ENCODE peak calls at places on chromosomes 5 and 9, in five cellular contexts. R is WTC11; A is CD4-positive, alpha-beta T cell; M is uterus; I is upper lobe of left lung. O is an unnamed sample.

GRCh38 chr5:74934949-74935751 is 69.0 kb upstream of the FAM169A start:
- DNase-seq in I (no peak), A (no peak), M (no peak), R (no peak), O (no peak)

GRCh38 chr9:38026021-38026809 is 42.8 kb downstream of the SHB start:
- DNase-seq in A (no peak), M (peak), R (no peak), I (no peak), O (no peak)

GRCh38 chr5:346229-346935 is 24.9 kb downstream of the AHRR start:
- DNase-seq in I (no peak), M (no peak), R (no peak), A (no peak), O (no peak)

GRCh38 chr5:163914911-163915310 is 409.5 kb downstream of the MAT2B start:
- DNase-seq in R (no peak), M (no peak), I (no peak), A (no peak), O (no peak)

GRCh38 chr9:95486318-95486717 is 30.5 kb downstream of the PTCH1 start:
- DNase-seq in R (no peak), A (no peak), M (no peak), I (no peak), O (no peak)

GRCh38 chr5:147892696-147893296 is 13.5 kb downstream of the C5orf46 start:
- DNase-seq in A (no peak), M (no peak), I (no peak), R (no peak), O (no peak)

GRCh38 chr5:16585028-16585667 is 31.6 kb downstream of the RETREG1 start:
- DNase-seq in A (no peak), M (no peak), I (no peak), R (no peak), O (no peak)

GRCh38 chr9:95880011-95880690 is 4.7 kb downstream of the ERCC6L2 start:
- DNase-seq in A (no peak), R (no peak), M (no peak), I (no peak), O (no peak)

GRCh38 chr5:54329731-54330709 is 19.6 kb upstream of the ARL15 start:
- DNase-seq in R (no peak), M (no peak), I (no peak), A (no peak), O (no peak)

GRCh38 chr9:21251162-21251561 is 11.4 kb upstream of the IFNA14 start:
- DNase-seq in R (no peak), M (no peak), I (no peak), A (no peak), O (no peak)

GRCh38 chr9:98714833-98715232 is 6.1 kb upstream of the GABBR2 start:
- DNase-seq in A (no peak), R (no peak), M (no peak), I (no peak), O (no peak)

GRCh38 chr5:88681402-88681801 is 201.6 kb downstream of the MEF2C start:
- DNase-seq in M (no peak), A (no peak), I (no peak), R (no peak), O (no peak)

GRCh38 chr5:65144136-65144871 is 337.4 kb downstream of the ADAMTS6 start:
- DNase-seq in A (no peak), R (no peak), M (no peak), I (peak), O (no peak)

GRCh38 chr5:161064800-161065199 is 212.8 kb upstream of the ATP10B start:
- DNase-seq in R (no peak), M (no peak), I (no peak), A (no peak), O (no peak)

GRCh38 chr9:38277601-38278200 is 114.8 kb upstream of the ALDH1B1 start:
- DNase-seq in I (no peak), M (no peak), R (no peak), A (no peak), O (no peak)

GRCh38 chr5:69029292-69029691 is 64.5 kb upstream of the SLC30A5 start:
- DNase-seq in R (no peak), I (no peak), M (no peak), A (no peak), O (no peak)

GRCh38 chr9:75071530-75072122 is 16.3 kb downstream of the NMRK1 start:
- DNase-seq in M (no peak), R (no peak), I (no peak), A (peak), O (no peak)

GRCh38 chr5:124746916-124747769 is 704 bp upstream of the ZNF608 start:
- DNase-seq in R (peak), M (peak), A (no peak), I (no peak), O (no peak)

GRCh38 chr9:69605406-69605805 is 66.8 kb downstream of the APBA1 start:
- DNase-seq in R (no peak), M (no peak), I (no peak), A (no peak), O (no peak)

GRCh38 chr9:109101202-109101595 is 18.5 kb downstream of the TMEM245 start:
- DNase-seq in M (no peak), A (no peak), R (no peak), I (no peak), O (no peak)

GRCh38 chr9:109098960-109099308 is 20.8 kb downstream of the TMEM245 start:
- DNase-seq in R (no peak), A (no peak), M (no peak), I (no peak), O (no peak)

GRCh38 chr9:109097156-109097555 is 22.6 kb downstream of the TMEM245 start:
- DNase-seq in R (no peak), I (no peak), A (no peak), M (no peak), O (no peak)

GRCh38 chr9:109100543-109101201 is 19.1 kb downstream of the TMEM245 start:
- DNase-seq in R (no peak), M (no peak), A (no peak), I (no peak), O (no peak)

DNA sequence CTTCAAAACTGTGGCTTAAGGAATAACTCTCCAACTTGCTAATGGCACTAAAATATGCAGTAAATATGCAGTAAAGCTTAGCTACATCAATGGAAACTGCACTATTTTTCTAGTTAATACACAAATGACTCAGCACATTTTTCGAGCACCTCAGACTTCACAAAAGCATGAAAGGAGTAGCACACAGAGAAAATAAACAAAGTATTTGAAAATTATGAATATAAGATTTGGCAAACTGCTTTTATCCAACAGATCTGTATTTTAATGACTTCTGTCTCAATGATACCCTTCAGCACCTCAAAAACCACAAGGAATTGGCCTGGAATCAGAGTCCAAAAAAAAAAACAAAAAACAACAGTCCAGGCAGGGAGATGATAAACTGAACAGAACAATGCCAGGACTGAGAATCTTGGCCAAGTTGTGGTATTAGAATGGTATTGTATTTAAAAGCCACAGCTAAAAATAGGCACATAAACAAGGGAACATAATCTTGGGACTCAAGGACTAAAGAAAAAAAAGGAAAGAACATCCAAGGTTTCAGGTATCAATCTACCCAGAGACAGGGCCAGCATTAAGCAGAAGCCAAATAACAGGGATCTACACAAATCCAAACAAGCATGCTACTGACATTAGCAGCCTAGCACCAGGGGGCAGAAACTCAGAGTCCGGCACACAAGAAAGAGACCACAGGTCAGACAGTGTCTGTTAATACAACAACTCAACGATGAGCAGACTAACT is 21.4 kb downstream of the TMEM245 start:
- DNase-seq in I (no peak), A (no peak), M (no peak), R (no peak), O (no peak)
- TF ChIP-seq CTCF in I (no peak), A (no peak), M (peak), R (no peak), O (no peak)

GRCh38 chr5:81842795-81843377 is 92.0 kb upstream of the SSBP2 start:
- DNase-seq in A (no peak), M (no peak), R (no peak), I (no peak), O (no peak)

GRCh38 chr5:81834021-81834660 is 83.2 kb upstream of the SSBP2 start:
- DNase-seq in I (no peak), R (no peak), M (no peak), A (no peak), O (no peak)

GRCh38 chr5:81835813-81836458 is 85.0 kb upstream of the SSBP2 start:
- DNase-seq in R (no peak), A (no peak), I (no peak), M (no peak), O (no peak)

GRCh38 chr5:81837667-81838306 is 86.9 kb upstream of the SSBP2 start:
- DNase-seq in A (no peak), I (no peak), M (no peak), R (no peak), O (no peak)

DNA sequence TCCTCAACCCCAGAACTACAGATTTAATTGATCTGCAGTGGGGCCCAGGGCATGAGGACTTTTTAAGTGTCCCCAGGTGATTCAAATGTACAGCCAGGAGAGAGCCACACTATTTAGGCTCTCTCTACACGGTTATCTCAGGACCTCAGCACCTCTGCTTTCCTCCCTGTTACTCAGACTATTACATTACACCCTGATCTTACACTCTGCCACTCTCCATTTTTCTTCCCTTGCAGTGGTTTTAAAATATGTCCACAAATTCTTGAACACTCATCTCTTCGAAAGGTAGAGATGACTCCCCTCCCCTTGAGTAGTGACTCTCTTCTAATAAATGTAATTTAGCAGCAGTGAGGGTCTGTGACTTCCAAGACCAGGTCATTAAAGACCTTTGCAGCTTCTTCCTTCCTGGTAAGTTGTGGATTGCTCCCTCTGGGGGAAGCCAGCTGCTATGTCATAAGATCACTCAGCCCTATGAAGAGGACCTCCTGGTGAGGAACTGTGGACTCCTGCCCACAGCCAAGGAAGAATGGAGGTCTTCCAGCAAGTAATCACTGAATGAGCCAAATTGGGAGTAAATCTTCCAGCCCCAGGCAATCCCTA is 87.5 kb upstream of the SSBP2 start:
- DNase-seq in A (no peak), I (no peak), R (no peak), M (no peak), O (no peak)
- TF ChIP-seq CTCF in A (peak), I (peak), R (peak), M (peak), O (peak)

DNA sequence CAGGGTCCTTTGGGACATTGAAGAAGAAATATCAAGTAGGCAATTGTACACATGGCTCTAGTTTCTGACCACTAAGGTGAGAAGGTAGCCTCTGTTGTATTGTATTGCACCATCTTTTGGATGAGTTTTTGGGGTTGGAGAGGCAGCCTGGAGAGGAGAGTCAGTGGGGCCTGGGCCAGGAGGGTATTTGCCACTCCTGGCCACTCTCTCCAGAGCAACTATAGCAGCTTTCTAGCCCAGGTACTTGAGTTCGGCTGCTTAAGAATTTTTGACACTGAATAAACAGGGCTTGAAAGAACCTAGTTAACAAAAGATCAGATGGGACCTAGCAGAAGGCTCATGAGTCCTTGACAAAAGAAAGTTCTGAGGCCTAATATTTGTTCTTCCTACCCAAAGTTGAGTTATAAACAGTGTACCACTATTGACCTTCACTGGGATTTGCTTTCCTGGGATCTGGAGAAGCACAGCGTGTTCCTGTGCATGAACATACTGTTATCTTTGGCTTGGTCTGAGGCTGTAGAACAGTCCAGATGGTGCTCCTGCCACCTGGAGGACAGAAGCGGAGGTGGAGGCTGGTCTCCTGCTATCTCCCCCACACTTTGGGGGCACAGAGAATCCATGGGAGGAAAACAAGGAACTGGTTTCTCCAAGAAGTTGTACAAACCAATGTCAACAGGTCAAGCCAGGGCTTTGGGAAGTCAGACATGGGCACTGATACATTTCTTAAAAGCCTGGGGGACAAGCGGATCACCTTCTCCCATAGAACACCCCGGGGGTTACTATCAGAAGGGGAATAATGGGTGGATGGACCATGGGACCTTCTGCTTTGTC is 110.4 kb upstream of the LIFR start:
- DNase-seq in I (no peak), A (no peak), R (peak), M (no peak), O (no peak)
- TF ChIP-seq CTCF in I (peak), A (no peak), R (no peak), M (peak), O (no peak)

GRCh38 chr5:151547364-151547763 is 43.8 kb downstream of the FAT2 start:
- DNase-seq in M (no peak), A (no peak), R (no peak), I (no peak), O (no peak)
- TF ChIP-seq CTCF in M (no peak), A (no peak), R (no peak), I (no peak), O (no peak)

GRCh38 chr9:15304620-15305019 is 2.4 kb downstream of the TTC39B start:
- DNase-seq in A (no peak), R (no peak), I (no peak), M (no peak), O (peak)

GRCh38 chr9:15308511-15308910 is 1.5 kb upstream of the TTC39B start:
- DNase-seq in A (no peak), R (no peak), I (no peak), M (no peak), O (no peak)

GRCh38 chr9:15306757-15307522 is at the start of gene TTC39B:
- DNase-seq in M (peak), R (peak), A (peak), I (peak), O (peak)

GRCh38 chr9:15306068-15306756 is 804 bp downstream of the TTC39B start:
- DNase-seq in I (peak), R (peak), M (peak), A (peak), O (peak)

DNA sequence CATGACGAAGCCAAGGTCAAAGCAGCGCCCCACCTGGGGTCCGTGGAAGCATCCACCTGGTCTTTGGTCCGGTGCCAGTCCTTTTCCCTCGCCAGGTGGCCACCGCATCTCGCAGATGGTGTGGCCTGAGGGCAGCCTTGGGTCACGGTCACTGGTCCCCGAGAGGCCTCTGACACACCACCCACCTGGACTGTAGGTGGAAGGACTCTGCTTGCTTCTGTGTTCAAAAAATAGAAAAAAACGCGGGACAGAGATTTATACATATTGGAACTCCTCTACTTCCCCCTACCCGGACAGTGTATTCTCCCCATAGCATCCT is 466 bp upstream of the TTC39B start:
- DNase-seq in A (no peak), R (no peak), I (no peak), M (no peak), O (no peak)
- TF ChIP-seq CTCF in A (no peak), R (no peak), I (no peak), M (no peak), O (no peak)

GRCh38 chr5:123088031-123088805 is 823 bp upstream of the PRDM6 start:
- DNase-seq in M (no peak), A (no peak), I (peak), R (peak), O (no peak)

GRCh38 chr5:123091258-123091987 is 2.4 kb downstream of the PRDM6 start:
- DNase-seq in I (no peak), R (no peak), M (no peak), A (no peak), O (no peak)

GRCh38 chr5:123090641-123091257 is 1.7 kb downstream of the PRDM6 start:
- DNase-seq in R (peak), M (no peak), A (no peak), I (peak), O (no peak)

GRCh38 chr5:123089971-123090640 is 1.1 kb downstream of the PRDM6 start:
- DNase-seq in A (no peak), I (peak), M (no peak), R (peak), O (no peak)

DNA sequence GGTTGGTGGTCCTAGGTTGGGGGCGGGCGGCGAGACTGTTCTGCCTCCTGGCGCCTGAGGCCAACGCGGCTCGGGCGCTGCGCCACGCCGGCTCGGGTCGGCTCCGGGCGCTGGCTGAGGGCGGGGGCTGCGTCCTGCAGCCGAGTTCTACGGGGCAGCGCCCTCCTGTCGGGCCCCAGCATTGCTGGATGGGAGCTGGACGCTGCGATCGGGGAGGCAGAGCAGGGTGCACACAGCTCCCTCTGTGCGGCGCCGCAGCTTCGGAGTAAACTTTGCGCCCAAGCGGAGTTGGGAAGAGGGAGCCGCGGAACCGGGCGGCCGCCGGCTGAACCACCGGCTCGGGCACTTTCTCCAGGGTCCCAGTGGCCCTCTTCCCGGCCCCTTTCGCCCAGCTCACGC is 530 bp downstream of the PRDM6 start:
- DNase-seq in I (peak), A (no peak), R (peak), M (no peak), O (no peak)
- TF ChIP-seq CTCF in I (no peak), A (no peak), R (no peak), M (no peak), O (no peak)

GRCh38 chr5:10218658-10219057 is 31.0 kb downstream of the ATPSCKMT start:
- DNase-seq in A (no peak), R (no peak), M (no peak), I (no peak), O (no peak)

GRCh38 chr5:10222326-10222725 is 27.4 kb downstream of the ATPSCKMT start:
- DNase-seq in M (no peak), I (no peak), R (no peak), A (no peak), O (no peak)

GRCh38 chr5:10219068-10219467 is 30.6 kb downstream of the ATPSCKMT start:
- DNase-seq in M (no peak), R (no peak), A (no peak), I (no peak), O (no peak)

GRCh38 chr5:10216107-10216506 is 33.6 kb downstream of the ATPSCKMT start:
- DNase-seq in M (no peak), I (no peak), A (no peak), R (no peak), O (no peak)

GRCh38 chr5:10220253-10220652 is 29.4 kb downstream of the ATPSCKMT start:
- DNase-seq in M (no peak), I (no peak), A (no peak), R (peak), O (no peak)
- TF ChIP-seq CTCF in M (no peak), I (no peak), A (no peak), R (no peak), O (no peak)

GRCh38 chr5:61619289-61619688 is 287.2 kb downstream of the ZSWIM6 start:
- DNase-seq in M (no peak), A (no peak), R (no peak), I (no peak), O (no peak)
- TF ChIP-seq CTCF in M (no peak), A (no peak), R (no peak), I (no peak), O (no peak)

GRCh38 chr9:130626249-130626982 is 38.0 kb upstream of the PRDM12 start:
- DNase-seq in M (no peak), A (no peak), R (no peak), I (no peak), O (no peak)
- TF ChIP-seq CTCF in M (no peak), A (no peak), R (no peak), I (no peak), O (no peak)

O was measured in CD14-positive monocyte.